ENCODE peak calls at places on chromosome 15, in four cellular contexts. One of them, this sample, is unnamed.

GRCh38 chr15:90231028-90232017 is 2.4 kb downstream of the CIB1 start:
- ATAC-seq in T-cell: peak
- ATAC-seq in left lung: no peak
- ATAC-seq in stimulated activated naive CD8-positive, alpha-beta T cell treated with anti-CD3 and anti-CD28 coated beads, Interleukin-15, Interleukin-2, amounts not matched to agents 100 U/mL and 50 U/mL, for 24 hours: peak
- ATAC-seq in this sample: peak

GRCh38 chr15:37135225-37135624 is 34.9 kb upstream of the MEIS2 start:
- ATAC-seq in T-cell: no peak
- ATAC-seq in left lung: peak
- ATAC-seq in stimulated activated naive CD8-positive, alpha-beta T cell treated with anti-CD3 and anti-CD28 coated beads, Interleukin-15, Interleukin-2, amounts not matched to agents 100 U/mL and 50 U/mL, for 24 hours: no peak
- ATAC-seq in this sample: no peak

GRCh38 chr15:38702178-38702912 is 137.7 kb upstream of the RASGRP1 start:
- ATAC-seq in T-cell: no peak
- ATAC-seq in left lung: no peak
- ATAC-seq in stimulated activated naive CD8-positive, alpha-beta T cell treated with anti-CD3 and anti-CD28 coated beads, Interleukin-15, Interleukin-2, amounts not matched to agents 100 U/mL and 50 U/mL, for 24 hours: no peak
- ATAC-seq in this sample: no peak

GRCh38 chr15:58608129-58608590 is 141.3 kb downstream of the ADAM10 start:
- ATAC-seq in T-cell: peak
- ATAC-seq in left lung: no peak
- ATAC-seq in stimulated activated naive CD8-positive, alpha-beta T cell treated with anti-CD3 and anti-CD28 coated beads, Interleukin-15, Interleukin-2, amounts not matched to agents 100 U/mL and 50 U/mL, for 24 hours: peak
- ATAC-seq in this sample: peak

GRCh38 chr15:68614621-68615035 is 35.8 kb downstream of the CORO2B start:
- ATAC-seq in T-cell: no peak
- ATAC-seq in left lung: no peak
- ATAC-seq in stimulated activated naive CD8-positive, alpha-beta T cell treated with anti-CD3 and anti-CD28 coated beads, Interleukin-15, Interleukin-2, amounts not matched to agents 100 U/mL and 50 U/mL, for 24 hours: no peak
- ATAC-seq in this sample: no peak

GRCh38 chr15:93985925-93986324 is 245.4 kb upstream of the MCTP2 start:
- ATAC-seq in T-cell: no peak
- ATAC-seq in left lung: no peak
- ATAC-seq in stimulated activated naive CD8-positive, alpha-beta T cell treated with anti-CD3 and anti-CD28 coated beads, Interleukin-15, Interleukin-2, amounts not matched to agents 100 U/mL and 50 U/mL, for 24 hours: no peak
- ATAC-seq in this sample: no peak

GRCh38 chr15:78951841-78952238 is 7.0 kb upstream of the CTSH start:
- ATAC-seq in T-cell: no peak
- ATAC-seq in left lung: peak
- ATAC-seq in stimulated activated naive CD8-positive, alpha-beta T cell treated with anti-CD3 and anti-CD28 coated beads, Interleukin-15, Interleukin-2, amounts not matched to agents 100 U/mL and 50 U/mL, for 24 hours: no peak
- ATAC-seq in this sample: no peak

GRCh38 chr15:68781766-68782588 is 38.7 kb downstream of the ANP32A start:
- ATAC-seq in T-cell: peak
- ATAC-seq in left lung: peak
- ATAC-seq in stimulated activated naive CD8-positive, alpha-beta T cell treated with anti-CD3 and anti-CD28 coated beads, Interleukin-15, Interleukin-2, amounts not matched to agents 100 U/mL and 50 U/mL, for 24 hours: peak
- ATAC-seq in this sample: peak

GRCh38 chr15:95888762-95889161 is 441.7 kb upstream of the NR2F2 start:
- ATAC-seq in T-cell: no peak
- ATAC-seq in left lung: no peak
- ATAC-seq in stimulated activated naive CD8-positive, alpha-beta T cell treated with anti-CD3 and anti-CD28 coated beads, Interleukin-15, Interleukin-2, amounts not matched to agents 100 U/mL and 50 U/mL, for 24 hours: no peak
- ATAC-seq in this sample: no peak

GRCh38 chr15:73323956-73324355 is 44.8 kb downstream of the HCN4 start:
- ATAC-seq in T-cell: no peak
- ATAC-seq in left lung: no peak
- ATAC-seq in stimulated activated naive CD8-positive, alpha-beta T cell treated with anti-CD3 and anti-CD28 coated beads, Interleukin-15, Interleukin-2, amounts not matched to agents 100 U/mL and 50 U/mL, for 24 hours: no peak
- ATAC-seq in this sample: no peak

GRCh38 chr15:68789041-68789920 is 31.4 kb downstream of the ANP32A start:
- ATAC-seq in T-cell: no peak
- ATAC-seq in left lung: peak
- ATAC-seq in stimulated activated naive CD8-positive, alpha-beta T cell treated with anti-CD3 and anti-CD28 coated beads, Interleukin-15, Interleukin-2, amounts not matched to agents 100 U/mL and 50 U/mL, for 24 hours: no peak
- ATAC-seq in this sample: no peak

This sample was measured in activated CD4-positive, CD25-positive, alpha-beta regulatory T cell treated with anti-CD3 and anti-CD28 coated beads, Interleukin-2, amount 50 U/mL, for 24 hours.